ENCODE peak calls at places on chromosomes 12 and 14, in seven cellular contexts. E, N, I, W, H, Q and F are unnamed samples.
A peak's percentile ranks its signal among the peaks of the same experiment; 100 is the strongest.

GRCh38 chr12:67025543-67026114 is 243.5 kb upstream of the CAND1 start:
- DNase-seq in H (no peak), I (peak; percentile 60), W (no peak), Q (peak; percentile 29), E (peak; percentile 19), N (peak; percentile 25), F (peak; percentile 65)

GRCh38 chr12:11823043-11823442 is 173.6 kb downstream of the ETV6 start:
- DNase-seq in H (no peak), N (no peak), E (no peak), W (no peak), I (no peak), Q (no peak), F (no peak)

GRCh38 chr14:104318558-104319488 is 180.4 kb downstream of the KIF26A start:
- DNase-seq in I (no peak), H (no peak), W (peak; percentile 75), Q (no peak), E (no peak), N (no peak), F (peak; percentile 42)

GRCh38 chr12:69824028-69824427 is 999 bp upstream of the MYRFL start:
- DNase-seq in I (no peak), W (no peak), H (no peak), N (no peak), E (no peak), Q (no peak), F (no peak)

GRCh38 chr12:54012631-54013398 is 4.0 kb downstream of the HOXC8 start:
- DNase-seq in W (no peak), I (no peak), N (no peak), E (no peak), H (no peak), Q (no peak), F (no peak)

GRCh38 chr12:117031843-117032592 is 67.2 kb downstream of the TESC start:
- DNase-seq in E (no peak), Q (no peak), N (no peak), W (no peak), I (no peak), H (peak; percentile 28), F (no peak)

GRCh38 chr14:74571441-74571841 is 40.6 kb downstream of the LTBP2 start:
- DNase-seq in N (no peak), W (no peak), E (peak; percentile 30), H (no peak), I (no peak), Q (no peak), F (no peak)

GRCh38 chr12:53500119-53500775 is 836 bp upstream of the TARBP2 start:
- DNase-seq in E (no peak), Q (no peak), H (no peak), I (no peak), W (no peak), N (peak; percentile 76), F (no peak)

GRCh38 chr12:124555168-124555928 is 12.1 kb downstream of the NCOR2 start:
- DNase-seq in E (no peak), I (no peak), N (no peak), Q (no peak), W (no peak), H (no peak), F (no peak)
- H3K4me3 ChIP-seq in E (no peak overlapping the region), I (no peak overlapping the region), N (no peak overlapping the region), Q (no peak overlapping the region), W (no peak overlapping the region), H (no peak overlapping the region), F (no peak overlapping the region)

GRCh38 chr14:64865992-64866391 is 13.7 kb downstream of the SPTB start:
- DNase-seq in N (no peak), H (no peak), W (no peak), E (no peak), I (no peak), Q (no peak), F (no peak)
- H3K27me3 ChIP-seq in N (peaks cover 8% of the 10 kb centered on the region), H (peaks cover 20% of the 10 kb centered on the region), W (no peaks in the 10 kb centered on the region), E (no peaks in the 10 kb centered on the region), I (peaks cover 13% of the 10 kb centered on the region), Q (peaks cover 23% of the 10 kb centered on the region), F (no peaks in the 10 kb centered on the region)

DNA sequence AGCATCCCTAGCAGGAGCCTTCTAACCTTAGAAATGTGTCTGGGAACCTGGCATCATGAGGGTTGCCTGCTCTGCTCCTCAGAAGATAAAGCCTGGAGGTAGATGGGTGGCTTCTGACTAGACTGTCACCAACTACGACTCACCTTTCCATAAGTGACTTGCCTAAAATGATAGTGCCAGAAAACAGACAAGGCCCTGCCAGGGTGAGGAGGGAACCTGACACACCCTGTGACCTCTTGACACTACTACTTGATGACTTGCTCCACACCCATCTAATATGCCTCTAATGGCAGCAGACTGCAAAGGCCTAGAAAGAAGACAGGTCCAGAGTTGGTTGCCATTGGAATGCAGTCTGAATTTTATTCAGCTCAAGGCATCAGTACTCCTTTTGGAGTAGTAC is 9.4 kb downstream of the RNF41 start:
- DNase-seq in E (no peak), Q (no peak), W (no peak), N (no peak), H (no peak), I (no peak), F (no peak)
- H3K36me3 ChIP-seq in E (peaks cover 83% of the 10 kb centered on the region), Q (peaks cover 62% of the 10 kb centered on the region), W (peaks cover 93% of the 10 kb centered on the region), N (peaks cover 4% of the 10 kb centered on the region), H (peaks cover 85% of the 10 kb centered on the region), I (peaks cover 59% of the 10 kb centered on the region), F (peaks cover 46% of the 10 kb centered on the region)

GRCh38 chr14:58637040-58637390 is 747 bp upstream of the DACT1 start:
- DNase-seq in Q (peak; percentile 46), I (peak; percentile 71), E (peak; percentile 42), W (peak; percentile 72), N (peak; percentile 86), H (no peak), F (no peak)
- H3K4me3 ChIP-seq in Q (peak overlapping the region; percentile 66), I (peak overlapping the region; percentile 62), E (peak overlapping the region; percentile 46), W (peak overlapping the region; percentile 55), N (peak overlapping the region; percentile 1), H (peak overlapping the region; percentile 58), F (peak overlapping the region; percentile 68)

GRCh38 chr14:60724080-60724618 is at the start of gene SIX4:
- DNase-seq in H (peak; percentile 96), W (peak; percentile 90), I (peak; percentile 84), N (peak; percentile 87), E (peak; percentile 73), Q (peak; percentile 20), F (peak; percentile 92)
- H3K27me3 ChIP-seq in H (no peaks in the 10 kb centered on the region), W (peaks cover 31% of the 10 kb centered on the region), I (no peaks in the 10 kb centered on the region), N (peaks cover 11% of the 10 kb centered on the region), E (no peaks in the 10 kb centered on the region), Q (peaks cover 51% of the 10 kb centered on the region), F (no peaks in the 10 kb centered on the region)

GRCh38 chr12:14482886-14483285 is 84.8 kb downstream of the PLBD1 start:
- DNase-seq in H (no peak), W (no peak), N (no peak), I (no peak), E (no peak), Q (no peak), F (no peak)

GRCh38 chr12:14481201-14481600 is 86.5 kb downstream of the PLBD1 start:
- DNase-seq in Q (no peak), H (no peak), W (no peak), I (no peak), N (no peak), E (no peak), F (no peak)

GRCh38 chr12:14479004-14479403 is 88.7 kb downstream of the PLBD1 start:
- DNase-seq in N (no peak), W (no peak), Q (peak; percentile 7), E (no peak), H (no peak), I (no peak), F (no peak)

GRCh38 chr12:14482361-14482760 is 85.3 kb downstream of the PLBD1 start:
- DNase-seq in N (no peak), E (no peak), W (no peak), H (no peak), Q (no peak), I (no peak), F (no peak)
- H3K36me3 ChIP-seq in N (no peaks in the 10 kb centered on the region), E (peaks cover 44% of the 10 kb centered on the region), W (peaks cover 59% of the 10 kb centered on the region), H (peaks cover 29% of the 10 kb centered on the region), Q (peaks cover 90% of the 10 kb centered on the region), I (peaks cover 49% of the 10 kb centered on the region), F (peaks cover 35% of the 10 kb centered on the region)

DNA sequence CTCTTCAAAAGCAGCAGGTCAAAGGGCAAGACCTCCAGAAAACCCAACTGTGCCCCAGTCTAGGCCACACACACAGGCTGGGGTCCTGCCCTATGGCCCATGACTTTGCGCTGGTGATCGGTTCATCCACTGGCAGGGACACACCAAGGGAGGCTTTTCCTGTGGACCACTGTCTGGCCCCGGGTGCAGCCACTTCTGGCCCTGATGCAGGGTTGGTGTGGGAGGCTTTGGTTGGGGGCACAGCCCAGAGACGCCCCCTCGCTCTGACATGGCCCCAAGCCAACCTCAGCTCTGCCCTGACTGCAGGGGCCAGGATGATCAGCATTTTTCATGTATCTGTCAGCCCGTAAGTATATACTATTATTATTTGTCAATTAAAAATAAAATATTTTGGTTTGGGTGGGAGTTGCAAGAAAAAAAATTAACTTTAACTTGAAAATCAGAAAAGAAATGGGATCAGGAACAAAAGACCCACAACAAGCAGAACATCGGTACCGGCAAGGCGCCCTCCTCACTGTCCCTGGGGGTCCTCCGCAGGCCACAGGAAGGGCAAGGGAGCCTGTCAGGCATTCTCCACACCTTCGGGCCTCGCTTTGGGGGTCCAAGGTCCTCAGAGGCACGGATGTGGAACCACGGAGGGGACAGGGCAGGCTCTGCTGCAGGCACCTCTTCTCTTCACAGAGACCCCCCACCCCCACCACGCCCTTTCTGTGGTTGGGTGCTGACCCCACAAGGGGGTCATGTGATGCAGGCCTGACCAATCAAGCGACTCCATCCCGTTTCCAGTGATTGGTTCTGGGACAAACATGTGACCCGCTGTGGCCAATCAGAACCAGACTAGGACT is 181.5 kb upstream of the SFSWAP start:
- DNase-seq in W (no peak), Q (no peak), I (no peak), N (no peak), H (no peak), E (no peak), F (no peak)
- H3K4me3 ChIP-seq in W (no peak overlapping the region), Q (no peak overlapping the region), I (no peak overlapping the region), N (no peak overlapping the region), H (no peak overlapping the region), E (no peak overlapping the region), F (no peak overlapping the region)

GRCh38 chr12:24945039-24945438 is 3.9 kb downstream of the BCAT1 start:
- DNase-seq in W (no peak), E (no peak), N (no peak), I (no peak), H (no peak), Q (no peak), F (no peak)
- H3K27me3 ChIP-seq in W (no peaks in the 10 kb centered on the region), E (no peaks in the 10 kb centered on the region), N (peaks cover 6% of the 10 kb centered on the region), I (no peaks in the 10 kb centered on the region), H (no peaks in the 10 kb centered on the region), Q (peaks cover 31% of the 10 kb centered on the region), F (no peaks in the 10 kb centered on the region)